ENCODE peak calls at places on chromosomes 11 and 22, in five cellular contexts. One of them, this sample, is unnamed.

GRCh38 chr11:120546312-120547205 is 35.0 kb downstream of the GRIK4 start:
- DNase-seq in spleen: no peak
- DNase-seq in mesendoderm: peak; percentile 65
- DNase-seq in neuronal stem cell: no peak
- DNase-seq in BE2C: peak; percentile 70
- DNase-seq in this sample: peak; percentile 74

GRCh38 chr11:68581439-68581838 is 102.9 kb upstream of the GAL start:
- DNase-seq in spleen: no peak
- DNase-seq in mesendoderm: no peak
- DNase-seq in neuronal stem cell: no peak
- DNase-seq in BE2C: no peak
- DNase-seq in this sample: no peak

GRCh38 chr11:8229299-8230177 is 34.1 kb downstream of the LMO1 start:
- DNase-seq in spleen: peak; percentile 53
- DNase-seq in mesendoderm: no peak
- DNase-seq in neuronal stem cell: no peak
- DNase-seq in BE2C: peak; percentile 87
- DNase-seq in this sample: no peak

GRCh38 chr11:122069946-122070345 is 46.1 kb downstream of the BLID start:
- DNase-seq in spleen: no peak
- DNase-seq in mesendoderm: peak; percentile 48
- DNase-seq in neuronal stem cell: peak; percentile 83
- DNase-seq in BE2C: peak; percentile 88
- DNase-seq in this sample: peak; percentile 25

GRCh38 chr11:8070417-8071101 is 10.5 kb upstream of the TUB start:
- DNase-seq in spleen: no peak
- DNase-seq in mesendoderm: no peak
- DNase-seq in neuronal stem cell: no peak
- DNase-seq in BE2C: no peak
- DNase-seq in this sample: peak; percentile 81

GRCh38 chr11:38392176-38392575 is 1794.1 kb upstream of the RAG2 start:
- DNase-seq in spleen: no peak
- DNase-seq in mesendoderm: peak; percentile 45
- DNase-seq in neuronal stem cell: no peak
- DNase-seq in BE2C: no peak
- DNase-seq in this sample: no peak

GRCh38 chr22:25622011-25622410 is 57.5 kb downstream of the GRK3 start:
- DNase-seq in spleen: no peak
- DNase-seq in mesendoderm: no peak
- DNase-seq in neuronal stem cell: no peak
- DNase-seq in BE2C: no peak
- DNase-seq in this sample: no peak

GRCh38 chr11:27339940-27340339 is 23.1 kb downstream of the CCDC34 start:
- DNase-seq in spleen: no peak
- DNase-seq in mesendoderm: no peak
- DNase-seq in neuronal stem cell: no peak
- DNase-seq in BE2C: no peak
- DNase-seq in this sample: no peak

GRCh38 chr22:36916034-36916433 is 2.6 kb downstream of the CSF2RB start:
- DNase-seq in spleen: no peak
- DNase-seq in mesendoderm: no peak
- DNase-seq in neuronal stem cell: no peak
- DNase-seq in BE2C: no peak
- DNase-seq in this sample: no peak

GRCh38 chr22:23826510-23827350 is 12.1 kb downstream of the DERL3 start:
- DNase-seq in spleen: peak; percentile 70
- DNase-seq in mesendoderm: no peak
- DNase-seq in neuronal stem cell: no peak
- DNase-seq in BE2C: peak; percentile 74
- DNase-seq in this sample: no peak

GRCh38 chr22:29208879-29209623 is 3.4 kb downstream of the EMID1 start:
- DNase-seq in spleen: peak; percentile 82
- DNase-seq in mesendoderm: no peak
- DNase-seq in neuronal stem cell: no peak
- DNase-seq in BE2C: peak; percentile 92
- DNase-seq in this sample: peak; percentile 57

GRCh38 chr11:131924001-131924400 is 553.6 kb downstream of the NTM start:
- DNase-seq in spleen: no peak
- DNase-seq in mesendoderm: no peak
- DNase-seq in neuronal stem cell: no peak
- DNase-seq in BE2C: no peak
- DNase-seq in this sample: no peak

GRCh38 chr11:18192988-18193387 is 20.4 kb downstream of the MRGPRX4 start:
- DNase-seq in spleen: no peak
- DNase-seq in mesendoderm: peak; percentile 79
- DNase-seq in neuronal stem cell: no peak
- DNase-seq in BE2C: no peak
- DNase-seq in this sample: peak; percentile 76

GRCh38 chr11:36266767-36267166 is 22.5 kb downstream of the COMMD9 start:
- DNase-seq in spleen: no peak
- DNase-seq in mesendoderm: no peak
- DNase-seq in neuronal stem cell: no peak
- DNase-seq in BE2C: no peak
- DNase-seq in this sample: no peak

GRCh38 chr22:18033204-18033998 is 9.0 kb upstream of the MICAL3 start:
- DNase-seq in spleen: peak; percentile 27
- DNase-seq in mesendoderm: no peak
- DNase-seq in neuronal stem cell: no peak
- DNase-seq in BE2C: no peak
- DNase-seq in this sample: no peak

GRCh38 chr11:63277345-63277943 is 34.0 kb upstream of the SLC22A25 start:
- DNase-seq in spleen: no peak
- DNase-seq in mesendoderm: peak; percentile 43
- DNase-seq in neuronal stem cell: no peak
- DNase-seq in BE2C: no peak
- DNase-seq in this sample: peak; percentile 6

GRCh38 chr11:114386545-114386944 is 13.8 kb downstream of the C11orf71 start:
- DNase-seq in spleen: no peak
- DNase-seq in mesendoderm: no peak
- DNase-seq in neuronal stem cell: no peak
- DNase-seq in BE2C: no peak
- DNase-seq in this sample: no peak

GRCh38 chr11:70759846-70760245 is 361.5 kb downstream of the CTTN start:
- DNase-seq in spleen: peak; percentile 27
- DNase-seq in mesendoderm: no peak
- DNase-seq in neuronal stem cell: no peak
- DNase-seq in BE2C: no peak
- DNase-seq in this sample: no peak

GRCh38 chr11:46127150-46127638 is 5.9 kb upstream of the PHF21A start:
- DNase-seq in spleen: peak; percentile 77
- DNase-seq in mesendoderm: peak; percentile 75
- DNase-seq in neuronal stem cell: no peak
- DNase-seq in BE2C: peak; percentile 9
- DNase-seq in this sample: no peak

GRCh38 chr11:122922893-122923292 is 40.3 kb downstream of the JHY start:
- DNase-seq in spleen: no peak
- DNase-seq in mesendoderm: no peak
- DNase-seq in neuronal stem cell: no peak
- DNase-seq in BE2C: no peak
- DNase-seq in this sample: no peak

GRCh38 chr22:37234736-37235711 is 9.0 kb downstream of the RAC2 start:
- DNase-seq in spleen: peak; percentile 73
- DNase-seq in mesendoderm: no peak
- DNase-seq in neuronal stem cell: no peak
- DNase-seq in BE2C: no peak
- DNase-seq in this sample: no peak

GRCh38 chr11:16924826-16925494 is 89.3 kb downstream of the PLEKHA7 start:
- DNase-seq in spleen: no peak
- DNase-seq in mesendoderm: peak; percentile 91
- DNase-seq in neuronal stem cell: peak; percentile 48
- DNase-seq in BE2C: no peak
- DNase-seq in this sample: peak; percentile 87

GRCh38 chr11:105935791-105936190 is 86.2 kb downstream of the MSANTD4 start:
- DNase-seq in spleen: no peak
- DNase-seq in mesendoderm: no peak
- DNase-seq in neuronal stem cell: no peak
- DNase-seq in BE2C: no peak
- DNase-seq in this sample: no peak

GRCh38 chr11:76790251-76790650 is 7.1 kb downstream of the TSKU start:
- DNase-seq in spleen: peak; percentile 51
- DNase-seq in mesendoderm: no peak
- DNase-seq in neuronal stem cell: no peak
- DNase-seq in BE2C: no peak
- DNase-seq in this sample: no peak

GRCh38 chr11:123430736-123431356 is 777 bp downstream of the GRAMD1B start:
- DNase-seq in spleen: peak; percentile 95
- DNase-seq in mesendoderm: peak; percentile 87
- DNase-seq in neuronal stem cell: peak; percentile 24
- DNase-seq in BE2C: peak; percentile 47
- DNase-seq in this sample: peak; percentile 79

GRCh38 chr22:44419429-44419828 is 78.6 kb downstream of the RTL6 start:
- DNase-seq in spleen: no peak
- DNase-seq in mesendoderm: no peak
- DNase-seq in neuronal stem cell: no peak
- DNase-seq in BE2C: no peak
- DNase-seq in this sample: peak; percentile 17

GRCh38 chr11:63866211-63866610 is 27.3 kb downstream of the MARK2 start:
- DNase-seq in spleen: no peak
- DNase-seq in mesendoderm: no peak
- DNase-seq in neuronal stem cell: no peak
- DNase-seq in BE2C: no peak
- DNase-seq in this sample: no peak

GRCh38 chr11:116930177-116930576 is 92.8 kb upstream of the APOA1 start:
- DNase-seq in spleen: peak; percentile 76
- DNase-seq in mesendoderm: peak; percentile 33
- DNase-seq in neuronal stem cell: no peak
- DNase-seq in BE2C: no peak
- DNase-seq in this sample: no peak

GRCh38 chr11:129861702-129862107 is 33.7 kb downstream of the NFRKB start:
- DNase-seq in spleen: no peak
- DNase-seq in mesendoderm: peak; percentile 96
- DNase-seq in neuronal stem cell: peak; percentile 66
- DNase-seq in BE2C: no peak
- DNase-seq in this sample: peak; percentile 46

GRCh38 chr11:78231962-78232459 is 43.3 kb downstream of the USP35 start:
- DNase-seq in spleen: no peak
- DNase-seq in mesendoderm: no peak
- DNase-seq in neuronal stem cell: no peak
- DNase-seq in BE2C: no peak
- DNase-seq in this sample: no peak

GRCh38 chr11:122910775-122911174 is 28.2 kb downstream of the JHY start:
- DNase-seq in spleen: no peak
- DNase-seq in mesendoderm: peak; percentile 36
- DNase-seq in neuronal stem cell: no peak
- DNase-seq in BE2C: no peak
- DNase-seq in this sample: no peak

GRCh38 chr11:44632466-44633123 is 67.1 kb downstream of the CD82 start:
- DNase-seq in spleen: peak; percentile 80
- DNase-seq in mesendoderm: peak; percentile 77
- DNase-seq in neuronal stem cell: no peak
- DNase-seq in BE2C: no peak
- DNase-seq in this sample: peak; percentile 78

GRCh38 chr11:57324886-57325734 is at the start of gene TNKS1BP1:
- DNase-seq in spleen: peak; percentile 98
- DNase-seq in mesendoderm: peak; percentile 99
- DNase-seq in neuronal stem cell: peak; percentile 96
- DNase-seq in BE2C: peak; percentile 92
- DNase-seq in this sample: peak; percentile 98

GRCh38 chr11:57324154-57324885 is 432 bp downstream of the TNKS1BP1 start:
- DNase-seq in spleen: peak; percentile 89
- DNase-seq in mesendoderm: peak; percentile 88
- DNase-seq in neuronal stem cell: peak; percentile 71
- DNase-seq in BE2C: peak; percentile 58
- DNase-seq in this sample: peak; percentile 99

GRCh38 chr11:57327721-57328120 is 3.0 kb upstream of the TNKS1BP1 start:
- DNase-seq in spleen: no peak
- DNase-seq in mesendoderm: no peak
- DNase-seq in neuronal stem cell: no peak
- DNase-seq in BE2C: no peak
- DNase-seq in this sample: no peak

GRCh38 chr11:57323503-57324153 is 1.1 kb downstream of the TNKS1BP1 start:
- DNase-seq in spleen: no peak
- DNase-seq in mesendoderm: no peak
- DNase-seq in neuronal stem cell: no peak
- DNase-seq in BE2C: no peak
- DNase-seq in this sample: peak; percentile 27

GRCh38 chr11:57325735-57326048 is 940 bp upstream of the TNKS1BP1 start:
- DNase-seq in spleen: no peak
- DNase-seq in mesendoderm: no peak
- DNase-seq in neuronal stem cell: no peak
- DNase-seq in BE2C: no peak
- DNase-seq in this sample: no peak
- H3K36me3 ChIP-seq in spleen: peaks cover 41% of the 10 kb centered on the region
- H3K36me3 ChIP-seq in mesendoderm: peaks cover 20% of the 10 kb centered on the region
- H3K36me3 ChIP-seq in neuronal stem cell: peaks cover 63% of the 10 kb centered on the region
- H3K36me3 ChIP-seq in BE2C: peaks cover 38% of the 10 kb centered on the region
- H3K36me3 ChIP-seq in this sample: peaks cover 44% of the 10 kb centered on the region

DNA sequence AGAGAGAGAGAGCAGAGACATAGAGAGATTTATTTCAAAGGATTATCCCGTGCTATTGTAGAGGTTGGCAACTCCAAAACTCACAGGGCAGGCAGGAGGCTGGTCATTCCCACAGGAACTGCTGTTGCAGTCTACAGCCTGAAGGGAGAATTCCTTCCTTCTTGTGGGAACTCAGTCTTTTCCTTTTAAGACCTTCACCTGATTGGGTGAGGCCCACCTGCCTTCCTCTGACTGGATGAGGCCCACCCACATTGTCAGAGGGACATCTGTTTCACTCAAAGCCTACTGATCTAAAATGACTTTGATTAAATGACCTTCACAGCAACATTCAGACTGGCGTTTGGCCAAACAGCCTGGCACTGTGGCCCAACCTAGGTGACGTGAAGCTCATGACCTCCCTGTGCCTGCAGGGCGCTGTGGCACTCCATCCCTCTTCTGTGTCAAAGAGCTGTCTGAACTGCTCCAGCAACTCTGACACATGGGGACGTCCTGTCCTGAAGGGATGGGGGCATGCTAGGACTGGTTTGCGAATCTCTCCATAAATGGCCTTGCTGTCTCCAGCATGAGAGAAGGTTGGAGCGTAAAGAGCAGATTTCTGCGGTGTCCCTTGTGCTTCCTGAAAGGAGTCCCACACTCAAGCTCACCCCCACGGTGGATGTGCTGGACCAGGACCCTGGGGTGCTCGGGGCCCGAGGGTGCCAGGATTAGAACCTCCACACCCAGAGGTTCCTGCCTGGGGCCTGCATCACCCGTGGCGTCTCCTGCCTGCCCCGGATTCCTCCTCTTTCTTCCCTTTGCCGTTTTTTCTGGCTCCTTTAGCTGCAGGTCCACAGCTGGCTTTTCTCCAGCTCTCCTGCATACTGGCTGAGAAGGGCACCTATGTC is 20.7 kb downstream of the KRTAP5-5 start:
- DNase-seq in spleen: peak; percentile 59
- DNase-seq in mesendoderm: peak; percentile 44
- DNase-seq in neuronal stem cell: no peak
- DNase-seq in BE2C: no peak
- DNase-seq in this sample: no peak
- H3K27me3 ChIP-seq in spleen: no peaks in the 10 kb centered on the region
- H3K27me3 ChIP-seq in mesendoderm: no peaks in the 10 kb centered on the region
- H3K27me3 ChIP-seq in neuronal stem cell: peaks cover 44% of the 10 kb centered on the region
- H3K27me3 ChIP-seq in BE2C: no peaks in the 10 kb centered on the region
- H3K27me3 ChIP-seq in this sample: peaks cover 3% of the 10 kb centered on the region

GRCh38 chr11:95831198-95831883 is 41.0 kb downstream of the CEP57 start:
- DNase-seq in spleen: no peak
- DNase-seq in mesendoderm: peak; percentile 31
- DNase-seq in neuronal stem cell: no peak
- DNase-seq in BE2C: no peak
- DNase-seq in this sample: no peak
- H3K36me3 ChIP-seq in spleen: peaks cover 50% of the 10 kb centered on the region
- H3K36me3 ChIP-seq in mesendoderm: peaks cover 4% of the 10 kb centered on the region
- H3K36me3 ChIP-seq in neuronal stem cell: peaks cover 99% of the 10 kb centered on the region
- H3K36me3 ChIP-seq in BE2C: peaks cover 67% of the 10 kb centered on the region
- H3K36me3 ChIP-seq in this sample: peaks cover 17% of the 10 kb centered on the region

GRCh38 chr22:39665229-39665628 is 94.7 kb downstream of the CACNA1I start:
- DNase-seq in spleen: no peak
- DNase-seq in mesendoderm: peak; percentile 29
- DNase-seq in neuronal stem cell: no peak
- DNase-seq in BE2C: no peak
- DNase-seq in this sample: peak; percentile 74
- H3K27me3 ChIP-seq in spleen: peaks cover 37% of the 10 kb centered on the region
- H3K27me3 ChIP-seq in mesendoderm: no peaks in the 10 kb centered on the region
- H3K27me3 ChIP-seq in neuronal stem cell: peaks cover 52% of the 10 kb centered on the region
- H3K27me3 ChIP-seq in BE2C: peaks cover 13% of the 10 kb centered on the region
- H3K27me3 ChIP-seq in this sample: peaks cover 32% of the 10 kb centered on the region

This sample was measured in H7.